ENCODE peak calls at places on chromosomes 5 and 9, in four cellular contexts. U is K562, C is H1, T is A549. W is an unnamed sample. For H3K4me1, the result is how much of the 10 kb centered on the place peaks cover.

GRCh38 chr9:76218151-76218867 is 175.9 kb downstream of the RFK start:
- DNase-seq in T (no peak), C (no peak), U (no peak), W (no peak)

GRCh38 chr5:112681481-112681908 is 56.2 kb upstream of the APC start:
- DNase-seq in C (no peak), T (no peak), U (no peak), W (no peak)

GRCh38 chr9:126203313-126203712 is 123.3 kb upstream of the MVB12B start:
- DNase-seq in C (no peak), U (peak), T (peak), W (no peak)

GRCh38 chr5:82178378-82178777 is 99.8 kb downstream of the RPS23 start:
- DNase-seq in C (no peak), U (no peak), T (no peak), W (no peak)

GRCh38 chr9:34046784-34047379 is 1.8 kb downstream of the UBAP2 start:
- DNase-seq in T (no peak), C (no peak), U (no peak), W (peak)

GRCh38 chr9:94950040-94950732 is 223.7 kb downstream of the AOPEP start:
- DNase-seq in C (no peak), U (no peak), T (no peak), W (no peak)

GRCh38 chr5:59500014-59500413 is 393.5 kb downstream of the PDE4D start:
- DNase-seq in T (no peak), C (no peak), U (no peak), W (no peak)

GRCh38 chr9:134396258-134396742 is 70.0 kb downstream of the RXRA start:
- DNase-seq in C (no peak), T (no peak), U (no peak), W (peak)

GRCh38 chr5:4802044-4802443 is 338.1 kb upstream of the ADAMTS16 start:
- DNase-seq in C (no peak), T (no peak), U (no peak), W (no peak)

GRCh38 chr5:55850839-55851674 is at the start of gene IL31RA:
- DNase-seq in U (no peak), T (peak), C (no peak), W (no peak)

GRCh38 chr5:172166030-172166429 is 22.0 kb downstream of the STK10 start:
- DNase-seq in U (no peak), T (no peak), C (no peak), W (no peak)

GRCh38 chr5:180090098-180090768 is 18.7 kb upstream of the RNF130 start:
- DNase-seq in T (peak), C (peak), U (peak), W (peak)

GRCh38 chr9:116189683-116190082 is 36.1 kb downstream of the PAPPA start:
- DNase-seq in U (no peak), T (no peak), C (no peak), W (no peak)

GRCh38 chr9:11319477-11320060 is 706.8 kb upstream of the PTPRD start:
- DNase-seq in T (peak), U (no peak), C (no peak), W (no peak)

GRCh38 chr5:63961598-63962161 is 565 bp downstream of the HTR1A start:
- DNase-seq in C (peak), U (no peak), T (no peak), W (no peak)

GRCh38 chr9:71168418-71168817 is 47.0 kb upstream of the TRPM3 start:
- DNase-seq in T (no peak), C (no peak), U (no peak), W (no peak)

GRCh38 chr9:133990366-133991210 is 1.5 kb downstream of the VAV2 start:
- DNase-seq in C (no peak), T (peak), U (no peak), W (peak)

GRCh38 chr5:111730659-111731382 is 26.2 kb downstream of the NREP start:
- DNase-seq in C (no peak), T (no peak), U (no peak), W (no peak)

GRCh38 chr5:157278319-157279037 is 12.6 kb downstream of the CYFIP2 start:
- DNase-seq in C (no peak), U (no peak), T (no peak), W (no peak)
- H3K4me1 ChIP-seq in C (under half), U (under half), T (under half), W (under half)

DNA sequence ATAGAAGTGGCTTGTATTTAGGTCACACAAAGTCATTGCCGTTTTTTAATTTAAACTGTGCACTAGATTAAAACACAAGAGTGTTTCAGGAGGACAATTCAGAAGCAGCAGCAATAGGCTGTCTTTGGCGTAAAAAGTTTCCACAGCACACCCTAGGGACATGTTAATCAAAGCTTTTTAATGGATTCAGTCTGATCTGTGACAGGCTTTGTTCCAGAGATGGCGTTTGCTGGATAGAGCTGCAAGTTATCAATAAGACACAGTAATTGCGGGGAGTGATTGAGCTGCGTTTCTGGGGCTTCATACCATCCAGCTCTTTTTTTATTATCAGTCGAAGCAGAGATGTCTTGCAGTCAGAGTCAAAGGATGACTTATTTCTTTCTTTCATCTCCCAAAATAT is 300.3 kb downstream of the ZNF608 start:
- DNase-seq in C (no peak), U (no peak), T (no peak), W (no peak)
- TF ChIP-seq EP300 in C (no peak), U (no peak), T (no peak), W (no peak)

GRCh38 chr9:131395745-131396479 is 2.0 kb downstream of the PRRC2B start:
- DNase-seq in U (peak), C (no peak), T (no peak), W (no peak)

GRCh38 chr9:131396626-131397025 is 2.7 kb downstream of the PRRC2B start:
- DNase-seq in C (no peak), T (no peak), U (peak), W (no peak)

GRCh38 chr9:131397100-131397790 is 3.4 kb downstream of the PRRC2B start:
- DNase-seq in U (peak), T (no peak), C (peak), W (no peak)

GRCh38 chr9:131399972-131400371 is 6.1 kb downstream of the PRRC2B start:
- DNase-seq in C (no peak), T (no peak), U (peak), W (no peak)

GRCh38 chr9:131398204-131398603 is 4.3 kb downstream of the PRRC2B start:
- DNase-seq in U (peak), T (no peak), C (no peak), W (peak)
- TF ChIP-seq POLR2A in U (no peak), T (no peak), C (no peak), W (no peak)

GRCh38 chr9:127947841-127948710 is 10.4 kb upstream of the DPM2 start:
- DNase-seq in T (no peak), C (no peak), U (no peak), W (no peak)

GRCh38 chr9:127945338-127945737 is 7.7 kb upstream of the DPM2 start:
- DNase-seq in T (no peak), U (no peak), C (no peak), W (no peak)

GRCh38 chr9:127946728-127947127 is 9.1 kb upstream of the DPM2 start:
- DNase-seq in U (no peak), C (no peak), T (no peak), W (no peak)

GRCh38 chr9:127944586-127945218 is 7.0 kb upstream of the DPM2 start:
- DNase-seq in T (no peak), U (no peak), C (no peak), W (no peak)

DNA sequence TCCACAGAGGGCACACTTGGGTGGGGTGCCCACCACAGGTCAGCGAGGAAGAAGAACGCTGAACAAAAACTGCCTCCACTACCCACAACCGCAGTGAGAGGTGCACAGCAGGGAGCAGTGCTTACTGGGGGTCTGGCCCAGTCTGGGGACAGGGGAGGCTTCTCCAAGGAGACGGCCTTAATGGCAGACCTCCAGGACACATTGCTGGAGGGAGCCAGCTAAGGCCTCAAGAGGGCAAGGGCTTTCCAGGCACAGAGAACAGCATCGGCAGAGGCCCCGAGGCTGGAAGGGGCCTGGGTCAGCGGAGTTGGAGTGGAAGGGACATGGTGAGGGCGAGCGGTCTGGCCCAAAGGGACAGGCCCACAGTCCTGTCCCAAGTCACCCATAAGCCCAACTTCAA is 8.3 kb upstream of the DPM2 start:
- DNase-seq in T (no peak), C (no peak), U (no peak), W (no peak)
- H3K4me1 ChIP-seq in T (under half), C (under half), U (half or more), W (under half)

GRCh38 chr9:2816476-2817141 is 27.3 kb downstream of the PUM3 start:
- DNase-seq in U (no peak), T (no peak), C (no peak), W (no peak)
- TF ChIP-seq EP300 in U (no peak), T (no peak), C (no peak), W (peak)

GRCh38 chr9:32378496-32378895 is 5.9 kb upstream of the ACO1 start:
- DNase-seq in C (no peak), U (peak), T (peak), W (no peak)
- TF ChIP-seq POLR2A in C (no peak), U (no peak), T (no peak), W (no peak)

DNA sequence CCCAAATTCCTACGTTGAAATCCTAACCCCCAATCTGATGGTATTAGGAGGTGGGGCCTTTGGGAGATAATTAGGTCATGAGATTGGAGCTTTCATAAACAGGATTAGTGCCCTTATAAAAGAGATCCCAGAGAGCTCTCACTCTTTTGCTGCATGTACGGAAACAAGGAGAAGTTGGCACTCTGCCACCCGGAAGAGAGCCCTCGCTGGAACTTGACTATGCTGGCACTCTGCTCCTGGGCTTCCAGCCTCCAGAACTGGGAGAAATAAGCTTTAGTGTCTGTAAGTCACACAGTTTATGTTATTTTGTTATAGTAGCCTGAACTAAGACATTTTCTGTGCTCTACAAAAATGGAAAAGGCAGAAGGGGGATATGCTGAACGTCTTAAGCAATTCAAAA is 17.5 kb downstream of the NFIB start:
- DNase-seq in T (no peak), C (no peak), U (no peak), W (no peak)
- H3K4me1 ChIP-seq in T (under half), C (under half), U (under half), W (under half)